ENCODE peak calls at places on chromosomes 13 and 19, in six cellular contexts. T, X, V, L, G and B are unnamed samples.

GRCh38 chr13:74243637-74244526 is 109.7 kb upstream of the KLF12 start:
- DNase-seq in V (no peak), G (no peak), T (peak; percentile 93), L (no peak), X (no peak), B (no peak)

GRCh38 chr19:55146078-55146647 is 2.8 kb downstream of the TNNT1 start:
- DNase-seq in X (no peak), T (peak; percentile 25), L (no peak), G (peak; percentile 31), V (peak; percentile 56), B (no peak)

GRCh38 chr19:46922465-46922864 is 61.7 kb downstream of the ARHGAP35 start:
- DNase-seq in T (no peak), G (no peak), V (no peak), L (no peak), X (no peak), B (no peak)

GRCh38 chr13:106112191-106112590 is 423.3 kb downstream of the EFNB2 start:
- DNase-seq in G (no peak), V (no peak), T (no peak), X (no peak), L (no peak), B (no peak)

GRCh38 chr19:29806098-29806866 is 5.5 kb upstream of the CCNE1 start:
- DNase-seq in T (peak; percentile 66), V (no peak), G (peak; percentile 41), L (no peak), X (no peak), B (no peak)

GRCh38 chr13:113616281-113616906 is 31.8 kb downstream of the TFDP1 start:
- DNase-seq in G (no peak), V (no peak), X (no peak), L (no peak), T (no peak), B (no peak)

GRCh38 chr13:42815686-42816085 is 34.3 kb downstream of the FAM216B start:
- DNase-seq in G (no peak), L (no peak), T (peak; percentile 56), X (no peak), V (no peak), B (no peak)

GRCh38 chr13:37163626-37164365 is 58.3 kb upstream of the CSNK1A1L start:
- DNase-seq in L (no peak), G (no peak), X (no peak), T (no peak), V (no peak), B (no peak)

GRCh38 chr19:49222011-49222410 is 64.4 kb downstream of the TRPM4 start:
- DNase-seq in G (peak; percentile 51), L (no peak), T (peak; percentile 46), X (no peak), V (no peak), B (no peak)

GRCh38 chr13:102309110-102309509 is 92.7 kb downstream of the FGF14 start:
- DNase-seq in V (peak; percentile 71), X (no peak), L (no peak), G (no peak), T (no peak), B (no peak)

GRCh38 chr13:26561636-26562537 is 4.4 kb downstream of the WASF3 start:
- DNase-seq in X (no peak), G (peak; percentile 44), L (no peak), V (no peak), T (peak; percentile 75), B (no peak)

GRCh38 chr13:36057041-36057440 is 74.1 kb downstream of the DCLK1 start:
- DNase-seq in G (no peak), V (no peak), L (no peak), X (no peak), T (peak; percentile 23), B (no peak)

GRCh38 chr13:109914111-109914510 is 127.7 kb upstream of the IRS2 start:
- DNase-seq in G (no peak), V (no peak), X (no peak), L (no peak), T (no peak), B (no peak)

GRCh38 chr13:61029064-61029463 is 386.6 kb downstream of the PCDH20 start:
- DNase-seq in L (no peak), X (no peak), T (no peak), V (no peak), G (no peak), B (no peak)

GRCh38 chr13:26867451-26868067 is 107.0 kb upstream of the GPR12 start:
- DNase-seq in G (peak; percentile 72), V (no peak), X (no peak), T (peak; percentile 37), L (no peak), B (no peak)

GRCh38 chr13:41231786-41232185 is 31.6 kb downstream of the MTRF1 start:
- DNase-seq in G (no peak), V (peak; percentile 53), L (no peak), T (peak; percentile 51), X (no peak), B (no peak)

GRCh38 chr19:33472696-33473624 is 48.6 kb downstream of the PEPD start:
- DNase-seq in V (no peak), T (peak; percentile 98), X (no peak), G (no peak), L (no peak), B (no peak)

GRCh38 chr19:35154535-35155406 is at the start of gene FXYD5:
- DNase-seq in L (no peak), X (no peak), V (peak; percentile 23), G (peak; percentile 32), T (peak; percentile 86), B (peak; percentile 76)

GRCh38 chr19:39342647-39343305 is 555 bp downstream of the SAMD4B start:
- DNase-seq in G (no peak), X (no peak), L (no peak), T (peak; percentile 19), V (no peak), B (no peak)

GRCh38 chr13:103097366-103097928 is 31.2 kb upstream of the SLC10A2 start:
- DNase-seq in L (no peak), X (no peak), V (no peak), T (no peak), G (no peak), B (no peak)

GRCh38 chr19:41564515-41565383 is 11.2 kb upstream of the CEACAM21 start:
- DNase-seq in G (no peak), X (no peak), L (no peak), T (peak; percentile 3), V (no peak), B (no peak)

GRCh38 chr13:64371045-64371444 is 2859.1 kb downstream of the PCDH9 start:
- DNase-seq in V (no peak), X (no peak), T (peak; percentile 43), G (no peak), L (no peak), B (no peak)

GRCh38 chr19:57171551-57172081 is 4.3 kb upstream of the DUXA start:
- DNase-seq in G (no peak), X (no peak), T (peak; percentile 18), L (no peak), V (no peak), B (no peak)

GRCh38 chr19:58374200-58374599 is 6.6 kb downstream of the ZNF837 start:
- DNase-seq in G (no peak), V (no peak), X (no peak), T (peak; percentile 45), L (no peak), B (no peak)

GRCh38 chr19:13241321-13242104 is 91.3 kb downstream of the IER2 start:
- DNase-seq in X (no peak), L (no peak), V (no peak), T (no peak), G (no peak), B (peak; percentile 25)

GRCh38 chr19:48415395-48415794 is 21.9 kb downstream of the GRIN2D start:
- DNase-seq in L (no peak), G (no peak), X (no peak), T (peak; percentile 58), V (no peak), B (peak; percentile 51)

GRCh38 chr19:48244289-48244688 is 11.4 kb downstream of the CARD8 start:
- DNase-seq in L (no peak), V (no peak), T (peak; percentile 58), G (no peak), X (no peak), B (no peak)

GRCh38 chr13:109779074-109779473 is 7.3 kb downstream of the IRS2 start:
- DNase-seq in G (no peak), V (no peak), X (no peak), L (no peak), T (no peak), B (no peak)

GRCh38 chr19:35977446-35978222 is 17.4 kb upstream of the SDHAF1 start:
- DNase-seq in L (no peak), X (no peak), T (no peak), G (peak; percentile 97), V (no peak), B (no peak)

GRCh38 chr13:79522583-79522982 is 41.6 kb downstream of the NDFIP2 start:
- DNase-seq in X (no peak), V (no peak), T (peak; percentile 77), G (no peak), L (no peak), B (no peak)

GRCh38 chr13:32587774-32588165 is 1.5 kb downstream of the PDS5B start:
- DNase-seq in G (peak; percentile 19), L (no peak), X (no peak), V (no peak), T (peak; percentile 46), B (no peak)

GRCh38 chr19:23774156-23774971 is 15.7 kb upstream of the ZNF681 start:
- DNase-seq in T (peak; percentile 12), X (no peak), V (no peak), G (no peak), L (peak; percentile 65), B (no peak)

GRCh38 chr19:3785938-3786824 is at the start of gene MATK:
- DNase-seq in T (no peak), X (no peak), V (no peak), G (no peak), L (no peak), B (no peak)

GRCh38 chr19:55502197-55502952 is 14.1 kb downstream of the SSC5D start:
- DNase-seq in T (no peak), L (no peak), X (no peak), V (no peak), G (no peak), B (no peak)

GRCh38 chr19:56333506-56333905 is 18.9 kb upstream of the ZSCAN5A start:
- DNase-seq in V (peak; percentile 49), L (no peak), X (no peak), T (peak; percentile 80), G (peak; percentile 64), B (no peak)